ENCODE peak calls at places on chromosome 22, in seven cellular contexts. K is body of pancreas, U is sigmoid colon, F is LNCaP clone FGC, W is PC-9, Q is prostate gland, X is PC-3. G is an unnamed sample.
A peak's percentile ranks its signal among the peaks of the same experiment; 100 is the strongest.

GRCh38 chr22:49188091-49188490 is 639.6 kb downstream of the BRD1 start:
- DNase-seq in K (no peak), X (no peak), W (no peak), Q (no peak), F (no peak), U (no peak), G (no peak)

GRCh38 chr22:20458530-20459151 is 21.0 kb upstream of the SCARF2 start:
- DNase-seq in U (no peak), Q (no peak), W (no peak), F (no peak), X (no peak), K (no peak), G (no peak)

GRCh38 chr22:20981787-20982562 is at the start of gene LZTR1:
- DNase-seq in U (peak; percentile 89), F (no peak), W (peak; percentile 63), Q (peak; percentile 86), K (peak; percentile 80), X (peak; percentile 67), G (peak; percentile 66)

GRCh38 chr22:49515486-49515885 is 312.2 kb downstream of the BRD1 start:
- DNase-seq in Q (no peak), U (no peak), W (no peak), X (no peak), F (no peak), K (no peak), G (no peak)

GRCh38 chr22:45124176-45124857 is 39.4 kb upstream of the NUP50 start:
- DNase-seq in Q (no peak), K (no peak), W (no peak), U (no peak), F (no peak), X (no peak), G (no peak)

GRCh38 chr22:24758164-24758799 is 16.2 kb downstream of the PIWIL3 start:
- DNase-seq in K (peak; percentile 57), U (peak; percentile 67), X (peak; percentile 68), Q (peak; percentile 43), F (no peak), W (peak; percentile 25), G (peak; percentile 18)

GRCh38 chr22:50119169-50119767 is 29.5 kb downstream of the MOV10L1 start:
- DNase-seq in Q (no peak), U (peak; percentile 54), F (no peak), X (no peak), W (no peak), K (no peak), G (no peak)

GRCh38 chr22:43970037-43970747 is 14.9 kb downstream of the SAMM50 start:
- DNase-seq in Q (no peak), F (no peak), K (no peak), W (no peak), X (no peak), U (peak; percentile 41), G (no peak)

GRCh38 chr22:41800348-41801146 is at the start of gene CCDC134:
- DNase-seq in Q (peak; percentile 86), F (peak; percentile 45), K (peak; percentile 94), U (peak; percentile 95), W (peak; percentile 96), X (peak; percentile 80), G (peak; percentile 84)

GRCh38 chr22:37568448-37569008 is 8.2 kb downstream of the CDC42EP1 start:
- DNase-seq in K (peak; percentile 34), F (no peak), X (no peak), U (no peak), Q (no peak), W (no peak), G (no peak)

GRCh38 chr22:21582801-21583740 is 15.6 kb downstream of the UBE2L3 start:
- DNase-seq in Q (peak; percentile 69), U (no peak), X (no peak), K (no peak), F (peak; percentile 84), W (no peak), G (no peak)

GRCh38 chr22:50526849-50527801 is 1.7 kb upstream of the SCO2 start:
- DNase-seq in F (peak; percentile 76), U (peak; percentile 82), K (no peak), Q (no peak), X (peak; percentile 37), W (peak; percentile 77), G (no peak)

GRCh38 chr22:30863161-30863833 is 105.3 kb downstream of the MORC2 start:
- DNase-seq in W (no peak), X (no peak), F (no peak), U (peak; percentile 50), Q (no peak), K (no peak), G (no peak)

GRCh38 chr22:29030016-29030617 is 31.5 kb downstream of the C22orf31 start:
- DNase-seq in F (no peak), W (peak; percentile 28), X (peak; percentile 26), U (no peak), K (no peak), Q (no peak), G (peak; percentile 13)

GRCh38 chr22:50060441-50061140 is 2.5 kb upstream of the TTLL8 start:
- DNase-seq in U (no peak), Q (no peak), W (peak; percentile 16), F (peak; percentile 8), K (peak; percentile 73), X (no peak), G (no peak)

GRCh38 chr22:45199723-45200122 is 36.0 kb downstream of the NUP50 start:
- DNase-seq in W (no peak), X (no peak), Q (no peak), K (no peak), F (no peak), U (no peak), G (no peak)

GRCh38 chr22:22110548-22111266 is 128.1 kb upstream of the TOP3B start:
- DNase-seq in U (no peak), F (peak; percentile 1), W (peak; percentile 27), K (peak; percentile 40), Q (no peak), X (peak; percentile 73), G (peak; percentile 74)

GRCh38 chr22:19705181-19705934 is 8.9 kb upstream of the SEPTIN5 start:
- DNase-seq in Q (no peak), U (peak; percentile 45), K (no peak), W (no peak), X (no peak), F (no peak), G (no peak)

DNA sequence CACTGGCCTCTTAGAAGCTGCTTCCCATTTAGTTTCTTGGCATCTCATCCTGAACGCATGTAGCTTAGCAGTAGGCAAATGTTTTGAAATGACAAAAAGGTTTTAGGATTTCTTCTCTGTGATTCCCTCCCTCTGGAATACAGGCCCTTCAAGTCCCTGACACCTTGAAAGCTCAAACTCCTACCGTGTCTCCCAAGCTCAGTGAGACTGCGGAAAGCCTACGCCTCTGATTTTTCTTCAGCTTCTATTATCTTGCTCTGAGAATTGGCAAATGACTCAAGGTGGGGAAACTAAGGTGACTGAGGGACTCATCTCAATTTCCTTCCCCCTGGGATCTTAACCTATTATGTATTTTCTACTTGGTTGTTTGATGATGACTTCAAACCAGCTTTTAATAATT is 130.3 kb downstream of the ENTHD1 start:
- DNase-seq in X (no peak), U (no peak), W (no peak), Q (no peak), F (no peak), K (no peak), G (no peak)
- TF ChIP-seq CTCF in X (no peak), U (no peak), W (no peak), Q (no peak), F (no peak), K (no peak), G (no peak)

GRCh38 chr22:23268877-23269276 is 88.6 kb downstream of the BCR start:
- DNase-seq in X (no peak), K (no peak), F (no peak), Q (no peak), U (no peak), W (no peak), G (no peak)

GRCh38 chr22:23270798-23271596 is 90.7 kb downstream of the BCR start:
- DNase-seq in X (no peak), F (no peak), U (no peak), Q (no peak), K (no peak), W (no peak), G (no peak)

GRCh38 chr22:23271597-23271908 is 91.2 kb downstream of the BCR start:
- DNase-seq in Q (no peak), U (no peak), F (no peak), X (no peak), W (no peak), K (no peak), G (no peak)

GRCh38 chr22:23269441-23270211 is 89.3 kb downstream of the BCR start:
- DNase-seq in X (no peak), F (no peak), W (no peak), U (no peak), K (no peak), Q (no peak), G (no peak)

GRCh38 chr22:23270212-23270733 is 90.0 kb downstream of the BCR start:
- DNase-seq in F (no peak), W (no peak), U (no peak), X (no peak), K (no peak), Q (no peak), G (no peak)
- TF ChIP-seq CTCF in F (no peak), W (no peak), U (no peak), X (no peak), K (no peak), Q (no peak), G (no peak)

GRCh38 chr22:32318361-32318760 is 39.3 kb upstream of the RFPL3 start:
- DNase-seq in K (no peak), W (no peak), F (no peak), Q (no peak), U (no peak), X (no peak), G (no peak)
- TF ChIP-seq CTCF in K (no peak), W (no peak), F (no peak), Q (no peak), U (no peak), X (no peak), G (no peak)

GRCh38 chr22:36180038-36180880 is 19.7 kb upstream of the APOL3 start:
- DNase-seq in K (peak; percentile 85), X (peak; percentile 55), W (peak; percentile 55), U (peak; percentile 93), Q (peak; percentile 78), F (no peak), G (peak; percentile 17)

GRCh38 chr22:36171941-36172340 is 11.4 kb upstream of the APOL3 start:
- DNase-seq in K (no peak), F (no peak), W (no peak), Q (no peak), X (no peak), U (no peak), G (no peak)

GRCh38 chr22:36177160-36177559 is 16.6 kb upstream of the APOL3 start:
- DNase-seq in Q (no peak), X (no peak), U (no peak), F (no peak), K (no peak), W (no peak), G (no peak)

GRCh38 chr22:36180928-36181327 is 20.4 kb upstream of the APOL3 start:
- DNase-seq in X (no peak), U (no peak), F (no peak), W (no peak), Q (no peak), K (no peak), G (no peak)

GRCh38 chr22:36175892-36176291 is 15.3 kb upstream of the APOL3 start:
- DNase-seq in F (no peak), Q (no peak), W (no peak), U (no peak), K (no peak), X (peak; percentile 33), G (no peak)
- TF ChIP-seq CTCF in F (no peak), Q (peak; percentile 32), W (no peak), U (no peak), K (no peak), X (peak; percentile 27), G (no peak)